ENCODE peak calls at places on chromosomes 16 and 17, in five cellular contexts. R, P, T, S and O are unnamed samples.

GRCh38 chr16:64586756-64587155 is 535.1 kb downstream of the CDH11 start:
- DNase-seq in T (no peak), P (no peak), R (no peak), S (no peak), O (no peak)

GRCh38 chr17:3834811-3835210 is 11.2 kb downstream of the NCBP3 start:
- DNase-seq in P (no peak), R (no peak), T (no peak), S (no peak), O (no peak)

GRCh38 chr16:4416200-4417032 is at the start of gene CORO7:
- DNase-seq in P (peak; percentile 96), R (peak; percentile 95), S (peak; percentile 95), T (peak; percentile 69), O (peak; percentile 85)

GRCh38 chr17:38598536-38598935 is 7.2 kb downstream of the SRCIN1 start:
- DNase-seq in P (no peak), T (peak; percentile 87), S (no peak), R (peak; percentile 86), O (no peak)

GRCh38 chr16:48247311-48247710 is at the start of gene ABCC11:
- DNase-seq in P (no peak), T (no peak), R (no peak), S (no peak), O (no peak)

GRCh38 chr17:40819528-40820125 is 2.8 kb downstream of the KRT10 start:
- DNase-seq in P (no peak), T (no peak), S (no peak), R (no peak), O (no peak)

GRCh38 chr16:1772362-1772907 is at the start of gene EME2:
- DNase-seq in P (no peak), R (no peak), T (no peak), S (no peak), O (no peak)

GRCh38 chr17:61249649-61250301 is 149.9 kb upstream of the TBX2 start:
- DNase-seq in P (no peak), S (no peak), R (no peak), T (no peak), O (no peak)

GRCh38 chr17:77140878-77141767 is at the start of gene SEC14L1:
- DNase-seq in S (peak; percentile 27), R (peak; percentile 52), T (no peak), P (peak; percentile 76), O (no peak)

GRCh38 chr17:43983196-43983514 is 21.3 kb upstream of the NAGS start:
- DNase-seq in R (no peak), P (no peak), T (no peak), S (no peak), O (no peak)

GRCh38 chr17:45098081-45098868 is 34.0 kb downstream of the PLCD3 start:
- DNase-seq in S (no peak), P (no peak), T (no peak), R (no peak), O (no peak)

GRCh38 chr16:11076259-11077018 is 132.1 kb downstream of the CLEC16A start:
- DNase-seq in T (no peak), P (no peak), R (no peak), S (no peak), O (no peak)

GRCh38 chr17:48738803-48739526 is 10.4 kb upstream of the HOXB13 start:
- DNase-seq in R (no peak), P (no peak), T (no peak), S (no peak), O (no peak)

GRCh38 chr17:7111784-7112526 is 2.7 kb downstream of the ASGR2 start:
- DNase-seq in T (no peak), R (no peak), P (no peak), S (no peak), O (no peak)

GRCh38 chr16:49588729-49589384 is 215.3 kb downstream of the C16orf78 start:
- DNase-seq in R (no peak), S (no peak), T (no peak), P (peak; percentile 56), O (no peak)

GRCh38 chr16:351804-352520 is 561 bp downstream of the AXIN1 start:
- DNase-seq in R (no peak), S (no peak), T (no peak), P (no peak), O (no peak)

GRCh38 chr17:56902350-56902749 is 11.5 kb downstream of the TRIM25 start:
- DNase-seq in S (no peak), T (no peak), P (no peak), R (no peak), O (no peak)

GRCh38 chr16:56332464-56333079 is 92.8 kb downstream of the AMFR start:
- DNase-seq in T (peak; percentile 65), R (peak; percentile 67), S (peak; percentile 61), P (peak; percentile 80), O (no peak)

GRCh38 chr17:37134050-37134449 is 185.3 kb downstream of the AATF start:
- DNase-seq in P (no peak), S (no peak), T (no peak), R (no peak), O (no peak)

GRCh38 chr16:88505405-88506082 is 52.5 kb downstream of the ZFPM1 start:
- DNase-seq in S (no peak), P (peak; percentile 25), T (peak; percentile 60), R (peak; percentile 93), O (no peak)

GRCh38 chr16:84507011-84507982 is 2.8 kb upstream of the MEAK7 start:
- DNase-seq in P (no peak), S (no peak), R (no peak), T (no peak), O (no peak)

GRCh38 chr17:30823425-30823824 is 1.1 kb downstream of the CRLF3 start:
- DNase-seq in P (no peak), R (no peak), T (no peak), S (no peak), O (no peak)

GRCh38 chr17:13635951-13636350 is 34.2 kb upstream of the HS3ST3A1 start:
- DNase-seq in R (no peak), P (no peak), S (no peak), T (no peak), O (no peak)

GRCh38 chr17:48592097-48592496 is 1.5 kb downstream of the HOXB5 start:
- DNase-seq in S (no peak), T (no peak), R (no peak), P (no peak), O (no peak)

GRCh38 chr17:44362964-44363612 is 565 bp downstream of the FAM171A2 start:
- DNase-seq in R (no peak), P (no peak), T (no peak), S (no peak), O (no peak)

GRCh38 chr17:40433551-40434384 is 9.5 kb upstream of the IGFBP4 start:
- DNase-seq in S (no peak), R (no peak), P (no peak), T (no peak), O (no peak)

GRCh38 chr16:31157136-31157535 is 7.3 kb upstream of the PRSS36 start:
- DNase-seq in S (no peak), T (no peak), P (no peak), R (no peak), O (no peak)

GRCh38 chr17:21008516-21008915 is 34.3 kb downstream of the USP22 start:
- DNase-seq in T (no peak), S (no peak), R (no peak), P (no peak), O (no peak)
- H3K36me3 ChIP-seq in T (peaks cover 83% of the 10 kb centered on the region), S (peaks cover 100% of the 10 kb centered on the region), R (peaks cover 70% of the 10 kb centered on the region), P (peaks cover 100% of the 10 kb centered on the region), O (peaks cover 53% of the 10 kb centered on the region)

DNA sequence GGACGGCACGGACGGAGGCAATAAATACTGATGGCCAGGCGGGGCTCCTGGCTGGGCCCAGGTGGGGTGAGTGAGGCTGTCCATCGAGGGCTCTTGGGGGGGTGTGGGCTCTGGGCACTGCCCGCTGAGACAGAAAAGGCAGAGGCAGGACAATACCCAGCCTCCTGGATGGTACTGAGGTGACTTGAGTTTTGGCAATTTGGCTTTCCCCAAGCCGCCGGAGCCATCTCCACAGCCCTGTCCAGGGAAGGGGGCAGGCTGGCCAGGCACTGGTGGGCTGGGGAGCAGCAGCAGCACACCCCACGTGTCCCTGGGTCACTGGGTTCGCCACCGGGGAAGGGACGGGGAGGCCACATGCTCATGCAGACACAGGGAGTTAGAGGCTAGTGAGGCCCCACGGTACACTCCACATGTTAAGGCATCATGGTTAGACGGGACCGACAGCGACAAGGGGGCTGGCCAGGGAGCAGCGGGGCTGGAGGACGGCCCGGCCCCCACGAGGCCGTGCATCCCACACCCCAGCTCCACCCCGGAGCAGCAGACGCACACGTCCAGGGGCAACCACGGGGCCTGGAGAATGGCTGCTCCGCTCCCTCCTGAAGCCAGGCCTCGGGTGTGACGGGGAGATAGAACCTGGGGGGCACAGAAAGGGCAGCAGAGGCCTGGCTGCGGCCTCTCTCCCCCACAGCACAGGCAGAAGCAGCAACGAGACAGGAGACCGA is 3.0 kb downstream of the ARHGDIA start:
- DNase-seq in P (no peak), R (peak; percentile 41), S (no peak), T (peak; percentile 68), O (no peak)
- TF ChIP-seq POLR2A in P (no peak), R (peak; percentile 44), S (no peak), T (peak; percentile 92), O (no peak)

GRCh38 chr16:75147968-75148310 is 385 bp upstream of the ZFP1 start:
- DNase-seq in R (no peak), S (no peak), P (no peak), T (no peak), O (no peak)

GRCh38 chr16:75151798-75152197 is 3.5 kb downstream of the ZFP1 start:
- DNase-seq in T (no peak), S (no peak), P (no peak), R (no peak), O (no peak)

GRCh38 chr16:75148311-75149195 is at the start of gene ZFP1:
- DNase-seq in T (peak; percentile 86), S (peak; percentile 93), R (peak; percentile 96), P (peak; percentile 95), O (peak; percentile 67)

DNA sequence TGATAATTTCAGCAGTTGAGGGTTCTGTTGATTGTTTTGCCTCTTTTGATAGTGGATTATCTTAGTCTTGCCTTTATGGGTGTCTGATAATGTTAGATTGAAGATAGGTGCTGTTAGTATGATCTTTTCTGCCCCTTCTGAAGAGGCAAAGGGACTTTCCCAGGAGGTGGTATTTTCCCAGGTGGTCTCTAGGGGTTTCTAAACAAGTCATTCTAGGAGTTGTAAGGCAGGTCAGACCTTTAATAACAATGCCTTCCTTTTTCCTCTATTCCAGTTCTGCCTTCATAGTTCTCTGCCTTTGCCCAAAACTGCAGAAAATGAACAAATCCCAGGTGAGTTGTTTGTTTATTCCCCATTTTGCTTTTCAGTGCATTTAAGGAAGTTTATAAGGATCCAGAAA is 4.3 kb downstream of the ZFP1 start:
- DNase-seq in S (no peak), R (no peak), P (no peak), T (no peak), O (no peak)
- H3K36me3 ChIP-seq in S (peaks cover 68% of the 10 kb centered on the region), R (no peaks in the 10 kb centered on the region), P (peaks cover 30% of the 10 kb centered on the region), T (no peaks in the 10 kb centered on the region), O (no peaks in the 10 kb centered on the region)

DNA sequence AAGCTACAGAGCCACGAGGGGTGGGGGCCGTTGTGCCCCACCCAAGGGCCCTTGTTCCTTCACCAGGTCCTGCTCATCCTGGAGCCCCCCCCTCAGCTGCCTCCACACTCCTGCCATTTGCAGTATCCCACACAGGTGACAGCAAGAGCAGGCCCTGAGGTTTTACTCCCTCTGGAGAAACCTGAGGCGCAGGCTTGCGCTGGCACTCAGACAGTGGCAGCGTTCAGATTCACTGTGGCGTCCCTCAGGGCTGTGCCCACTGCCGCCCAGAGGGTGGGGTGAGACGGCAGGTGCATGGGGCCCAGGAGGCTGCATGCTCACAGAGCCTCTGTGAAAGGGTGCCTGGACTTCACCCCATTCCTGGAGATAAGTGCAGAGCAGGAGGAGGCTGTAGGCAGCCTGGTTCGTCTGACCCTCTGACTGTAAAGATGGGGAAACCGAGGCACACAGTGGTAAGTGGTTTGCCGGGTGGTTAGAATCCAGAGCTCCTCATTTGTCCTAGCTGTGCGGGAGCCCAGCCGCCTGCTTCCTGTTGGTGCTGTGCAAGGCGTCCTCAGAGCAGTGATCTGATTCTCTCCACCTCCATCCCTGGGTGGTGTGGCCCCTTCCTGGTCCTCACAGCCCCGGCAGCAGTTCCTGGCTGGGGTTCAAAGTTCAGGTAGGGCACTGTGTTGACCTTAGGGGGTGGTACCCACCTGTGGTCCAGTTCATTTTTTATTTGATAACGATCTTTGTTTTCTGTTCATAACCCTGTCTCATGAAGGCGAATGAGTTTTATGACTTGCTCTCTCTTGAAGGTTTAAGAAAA is 1.6 kb downstream of the SPIRE2 start:
- DNase-seq in P (no peak), R (no peak), S (no peak), T (no peak), O (no peak)
- TF ChIP-seq POLR2A in P (no peak), R (no peak), S (no peak), T (no peak), O (no peak)